ENCODE peak calls at places on chromosomes 16 and 17, in nine cellular contexts. P, K, M, V, A, U, E, Q and X are unnamed samples.

GRCh38 chr16:75770051-75770450 is 43.8 kb upstream of the CPHXL start:
- DNase-seq in P (no peak), K (no peak), M (no peak), V (no peak), A (no peak), U (no peak), E (no peak), Q (no peak), X (no peak)

GRCh38 chr16:11759163-11759834 is 16.6 kb upstream of the TXNDC11 start:
- DNase-seq in P (no peak), K (no peak), M (no peak), V (no peak), A (peak; percentile 91), U (no peak), E (no peak), Q (no peak), X (no peak)

GRCh38 chr16:17431904-17432625 is 38.7 kb downstream of the XYLT1 start:
- DNase-seq in P (no peak), K (no peak), M (no peak), V (no peak), A (no peak), U (no peak), E (no peak), Q (no peak), X (no peak)

GRCh38 chr16:67163164-67163902 is 1.2 kb upstream of the HSF4 start:
- DNase-seq in P (peak; percentile 85), K (peak; percentile 49), M (peak; percentile 54), V (peak; percentile 82), A (peak; percentile 35), U (no peak), E (peak; percentile 83), Q (peak; percentile 89), X (no peak)

GRCh38 chr17:50672831-50673551 is 34.7 kb downstream of the ANKRD40 start:
- DNase-seq in P (peak; percentile 70), K (no peak), M (no peak), V (no peak), A (no peak), U (peak; percentile 70), E (no peak), Q (peak; percentile 53), X (no peak)

GRCh38 chr17:50542795-50543774 is 3.9 kb upstream of the SPATA20 start:
- DNase-seq in P (no peak), K (no peak), M (no peak), V (no peak), A (peak; percentile 89), U (no peak), E (no peak), Q (no peak), X (no peak)

GRCh38 chr16:61909074-61909473 is 127.2 kb downstream of the CDH8 start:
- DNase-seq in P (no peak), K (no peak), M (no peak), V (no peak), A (no peak), U (no peak), E (peak; percentile 42), Q (no peak), X (no peak)

GRCh38 chr16:73831197-73831596 is 465.4 kb upstream of the PSMD7 start:
- DNase-seq in P (no peak), K (no peak), M (no peak), V (no peak), A (no peak), U (no peak), E (no peak), Q (no peak), X (no peak)

GRCh38 chr16:22353933-22354541 is 20.4 kb downstream of the CDR2 start:
- DNase-seq in P (no peak), K (no peak), M (no peak), V (no peak), A (no peak), U (no peak), E (no peak), Q (no peak), X (no peak)

GRCh38 chr17:47305302-47305923 is 18.3 kb upstream of the EFCAB13 start:
- DNase-seq in P (no peak), K (peak; percentile 61), M (peak; percentile 89), V (no peak), A (no peak), U (no peak), E (no peak), Q (no peak), X (no peak)

GRCh38 chr17:21194688-21195087 is 19.3 kb downstream of the TMEM11 start:
- DNase-seq in P (peak; percentile 80), K (no peak), M (peak; percentile 6), V (no peak), A (no peak), U (no peak), E (peak; percentile 81), Q (peak; percentile 87), X (no peak)

GRCh38 chr16:84193480-84193879 is 2.5 kb downstream of the ADAD2 start:
- DNase-seq in P (no peak), K (no peak), M (no peak), V (no peak), A (no peak), U (no peak), E (no peak), Q (no peak), X (no peak)

GRCh38 chr17:30573603-30574175 is 96.5 kb downstream of the GOSR1 start:
- DNase-seq in P (no peak), K (no peak), M (no peak), V (no peak), A (no peak), U (no peak), E (no peak), Q (no peak), X (no peak)

GRCh38 chr16:20409398-20410152 is at the start of gene ACSM5:
- DNase-seq in P (peak; percentile 86), K (no peak), M (no peak), V (no peak), A (peak; percentile 35), U (peak; percentile 73), E (peak; percentile 80), Q (peak; percentile 86), X (no peak)

GRCh38 chr17:61624951-61625350 is 33.9 kb upstream of the NACA2 start:
- DNase-seq in P (no peak), K (no peak), M (no peak), V (no peak), A (no peak), U (no peak), E (no peak), Q (no peak), X (no peak)

GRCh38 chr17:62653831-62654829 is 26.7 kb downstream of the MRC2 start:
- DNase-seq in P (peak; percentile 86), K (peak; percentile 77), M (peak; percentile 83), V (peak; percentile 75), A (peak; percentile 46), U (peak; percentile 77), E (peak; percentile 62), Q (peak; percentile 83), X (no peak)

GRCh38 chr16:29784157-29784556 is 6.1 kb downstream of the ZG16 start:
- DNase-seq in P (no peak), K (no peak), M (no peak), V (no peak), A (no peak), U (no peak), E (no peak), Q (no peak), X (no peak)

GRCh38 chr16:10039220-10040096 is 142.8 kb downstream of the GRIN2A start:
- DNase-seq in P (no peak), K (peak; percentile 16), M (peak; percentile 13), V (peak; percentile 78), A (no peak), U (no peak), E (peak; percentile 36), Q (no peak), X (no peak)

GRCh38 chr16:21162661-21163151 is 4.2 kb downstream of the LDAF1 start:
- DNase-seq in P (peak; percentile 77), K (no peak), M (no peak), V (no peak), A (no peak), U (no peak), E (peak; percentile 70), Q (peak; percentile 77), X (no peak)

GRCh38 chr16:2828521-2828840 is 1.6 kb upstream of the ZG16B start:
- DNase-seq in P (peak; percentile 28), K (no peak), M (no peak), V (no peak), A (no peak), U (no peak), E (no peak), Q (no peak), X (no peak)

GRCh38 chr16:59665618-59666220 is 931.6 kb upstream of the GOT2 start:
- DNase-seq in P (no peak), K (no peak), M (no peak), V (peak; percentile 53), A (no peak), U (no peak), E (no peak), Q (no peak), X (no peak)

GRCh38 chr16:67111951-67112444 is 2.3 kb downstream of the PHAF1 start:
- DNase-seq in P (no peak), K (no peak), M (no peak), V (no peak), A (no peak), U (no peak), E (no peak), Q (no peak), X (no peak)

GRCh38 chr17:10046786-10047609 is 141.9 kb upstream of the RCVRN start:
- DNase-seq in P (no peak), K (no peak), M (no peak), V (no peak), A (no peak), U (no peak), E (no peak), Q (no peak), X (no peak)
- H3K4me3 ChIP-seq in P (no peak overlapping the region), K (no peak overlapping the region), M (no peak overlapping the region), V (no peak overlapping the region), A (no peak overlapping the region), U (no peak overlapping the region), E (no peak overlapping the region), Q (no peak overlapping the region), X (no peak overlapping the region)

GRCh38 chr17:17818088-17818526 is 18.7 kb downstream of the SREBF1 start:
- DNase-seq in P (no peak), K (peak; percentile 44), M (no peak), V (no peak), A (peak; percentile 78), U (no peak), E (peak; percentile 56), Q (no peak), X (no peak)
- H3K4me1 ChIP-seq in P (peaks cover 76% of the 10 kb centered on the region), K (peaks cover 43% of the 10 kb centered on the region), M (peaks cover 50% of the 10 kb centered on the region), V (peaks cover 21% of the 10 kb centered on the region), A (peaks cover 46% of the 10 kb centered on the region), U (no peaks in the 10 kb centered on the region), E (peaks cover 36% of the 10 kb centered on the region), Q (no peaks in the 10 kb centered on the region), X (peaks cover 44% of the 10 kb centered on the region)

DNA sequence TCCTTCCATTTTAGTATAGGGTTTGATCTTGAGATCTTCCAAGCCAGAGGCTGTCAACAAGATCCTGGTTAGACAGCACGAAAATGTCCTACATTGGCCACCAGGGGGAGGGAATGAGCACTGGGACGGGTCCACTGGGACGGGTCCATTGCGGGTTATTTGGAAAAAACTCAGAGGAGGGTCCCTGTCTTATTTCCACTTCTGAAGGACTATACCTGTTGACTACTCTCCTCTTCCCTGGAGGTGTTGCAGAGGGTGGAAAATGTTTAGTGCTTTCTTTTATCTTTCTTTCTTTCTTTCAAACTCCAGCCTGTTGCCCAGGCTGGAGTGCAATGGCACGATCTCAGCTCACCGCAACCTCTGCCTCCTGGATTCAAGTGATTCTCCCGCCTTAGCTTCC is 2.5 kb downstream of the TTLL6 start:
- DNase-seq in P (no peak), K (peak; percentile 64), M (peak; percentile 80), V (peak; percentile 80), A (peak; percentile 71), U (peak; percentile 70), E (peak; percentile 61), Q (no peak), X (peak; percentile 46)
- H3K4me3 ChIP-seq in P (no peak overlapping the region), K (no peak overlapping the region), M (no peak overlapping the region), V (no peak overlapping the region), A (no peak overlapping the region), U (no peak overlapping the region), E (no peak overlapping the region), Q (no peak overlapping the region), X (no peak overlapping the region)

GRCh38 chr16:85565796-85566501 is 47.2 kb upstream of the GSE1 start:
- DNase-seq in P (no peak), K (no peak), M (no peak), V (no peak), A (no peak), U (no peak), E (no peak), Q (no peak), X (no peak)
- H3K4me1 ChIP-seq in P (peaks cover 48% of the 10 kb centered on the region), K (peaks cover 67% of the 10 kb centered on the region), M (peaks cover 59% of the 10 kb centered on the region), V (peaks cover 38% of the 10 kb centered on the region), A (peaks cover 81% of the 10 kb centered on the region), U (no peaks in the 10 kb centered on the region), E (peaks cover 45% of the 10 kb centered on the region), Q (no peaks in the 10 kb centered on the region), X (peaks cover 39% of the 10 kb centered on the region)